ENCODE peak calls at places on chromosomes 1 and 21, in seven cellular contexts. One of them, this sample, is unnamed.

GRCh38 chr1:81463889-81464288 is 336.8 kb upstream of the ADGRL2 start:
- DNase-seq in adrenal gland: no peak
- DNase-seq in endothelial cell of umbilical vein: peak
- DNase-seq in brain microvascular endothelial cell: no peak
- DNase-seq in ascending aorta: no peak
- DNase-seq in astrocyte: no peak
- DNase-seq in lower lobe of right lung: no peak
- DNase-seq in this sample: no peak

GRCh38 chr1:155208656-155209372 is at the start of gene MTX1:
- DNase-seq in endothelial cell of umbilical vein: peak
- DNase-seq in brain microvascular endothelial cell: peak
- DNase-seq in lower lobe of right lung: peak
- DNase-seq in ascending aorta: peak
- DNase-seq in astrocyte: peak
- DNase-seq in adrenal gland: peak
- DNase-seq in this sample: peak

GRCh38 chr1:74010206-74010605 is 187.8 kb downstream of the LRRIQ3 start:
- DNase-seq in astrocyte: no peak
- DNase-seq in ascending aorta: no peak
- DNase-seq in brain microvascular endothelial cell: no peak
- DNase-seq in endothelial cell of umbilical vein: no peak
- DNase-seq in adrenal gland: no peak
- DNase-seq in lower lobe of right lung: no peak
- DNase-seq in this sample: no peak

GRCh38 chr1:69688178-69688577 is 120.5 kb downstream of the LRRC7 start:
- DNase-seq in brain microvascular endothelial cell: no peak
- DNase-seq in astrocyte: no peak
- DNase-seq in lower lobe of right lung: no peak
- DNase-seq in endothelial cell of umbilical vein: no peak
- DNase-seq in ascending aorta: no peak
- DNase-seq in adrenal gland: no peak
- DNase-seq in this sample: no peak

GRCh38 chr1:28983509-28984310 is 69.3 kb downstream of the EPB41 start:
- DNase-seq in brain microvascular endothelial cell: no peak
- DNase-seq in endothelial cell of umbilical vein: no peak
- DNase-seq in astrocyte: no peak
- DNase-seq in adrenal gland: peak
- DNase-seq in lower lobe of right lung: peak
- DNase-seq in ascending aorta: no peak
- DNase-seq in this sample: no peak

GRCh38 chr1:29120955-29121485 is 2.7 kb downstream of the TMEM200B start:
- DNase-seq in endothelial cell of umbilical vein: peak
- DNase-seq in astrocyte: no peak
- DNase-seq in brain microvascular endothelial cell: no peak
- DNase-seq in lower lobe of right lung: peak
- DNase-seq in ascending aorta: no peak
- DNase-seq in adrenal gland: peak
- DNase-seq in this sample: peak

GRCh38 chr1:21749859-21750468 is 33.0 kb downstream of the USP48 start:
- DNase-seq in adrenal gland: no peak
- DNase-seq in endothelial cell of umbilical vein: no peak
- DNase-seq in lower lobe of right lung: no peak
- DNase-seq in brain microvascular endothelial cell: no peak
- DNase-seq in astrocyte: no peak
- DNase-seq in ascending aorta: no peak
- DNase-seq in this sample: no peak

GRCh38 chr1:181135462-181135781 is 46.9 kb downstream of the IER5 start:
- DNase-seq in ascending aorta: no peak
- DNase-seq in lower lobe of right lung: no peak
- DNase-seq in astrocyte: no peak
- DNase-seq in adrenal gland: no peak
- DNase-seq in endothelial cell of umbilical vein: no peak
- DNase-seq in brain microvascular endothelial cell: peak
- DNase-seq in this sample: no peak

GRCh38 chr1:32239790-32240139 is 7.3 kb upstream of the FAM167B start:
- DNase-seq in lower lobe of right lung: no peak
- DNase-seq in adrenal gland: no peak
- DNase-seq in ascending aorta: no peak
- DNase-seq in brain microvascular endothelial cell: no peak
- DNase-seq in endothelial cell of umbilical vein: no peak
- DNase-seq in astrocyte: no peak
- DNase-seq in this sample: no peak

GRCh38 chr1:19670787-19671186 is 6.1 kb downstream of the HTR6 start:
- DNase-seq in ascending aorta: no peak
- DNase-seq in endothelial cell of umbilical vein: no peak
- DNase-seq in brain microvascular endothelial cell: no peak
- DNase-seq in astrocyte: no peak
- DNase-seq in adrenal gland: no peak
- DNase-seq in lower lobe of right lung: no peak
- DNase-seq in this sample: no peak

GRCh38 chr21:34968414-34969333 is 80.4 kb downstream of the RUNX1 start:
- DNase-seq in brain microvascular endothelial cell: no peak
- DNase-seq in ascending aorta: no peak
- DNase-seq in astrocyte: no peak
- DNase-seq in lower lobe of right lung: no peak
- DNase-seq in adrenal gland: no peak
- DNase-seq in endothelial cell of umbilical vein: no peak
- DNase-seq in this sample: no peak

GRCh38 chr1:8363764-8364301 is 45.9 kb downstream of the SLC45A1 start:
- DNase-seq in lower lobe of right lung: no peak
- DNase-seq in astrocyte: no peak
- DNase-seq in brain microvascular endothelial cell: no peak
- DNase-seq in ascending aorta: no peak
- DNase-seq in adrenal gland: no peak
- DNase-seq in endothelial cell of umbilical vein: no peak
- DNase-seq in this sample: no peak

GRCh38 chr1:15584489-15585363 is at the start of gene AGMAT:
- DNase-seq in brain microvascular endothelial cell: peak
- DNase-seq in endothelial cell of umbilical vein: peak
- DNase-seq in adrenal gland: peak
- DNase-seq in ascending aorta: no peak
- DNase-seq in astrocyte: no peak
- DNase-seq in lower lobe of right lung: peak
- DNase-seq in this sample: peak

GRCh38 chr1:228842094-228842775 is 107.0 kb downstream of the RHOU start:
- DNase-seq in endothelial cell of umbilical vein: peak
- DNase-seq in astrocyte: peak
- DNase-seq in adrenal gland: peak
- DNase-seq in brain microvascular endothelial cell: peak
- DNase-seq in ascending aorta: peak
- DNase-seq in lower lobe of right lung: no peak
- DNase-seq in this sample: peak

GRCh38 chr1:239898067-239898730 is 193.5 kb upstream of the FMN2 start:
- DNase-seq in lower lobe of right lung: peak
- DNase-seq in astrocyte: peak
- DNase-seq in adrenal gland: peak
- DNase-seq in ascending aorta: no peak
- DNase-seq in endothelial cell of umbilical vein: peak
- DNase-seq in brain microvascular endothelial cell: peak
- DNase-seq in this sample: peak
- H3K4me3 ChIP-seq in lower lobe of right lung: no peak
- H3K4me3 ChIP-seq in astrocyte: no peak
- H3K4me3 ChIP-seq in adrenal gland: no peak
- H3K4me3 ChIP-seq in ascending aorta: peak
- H3K4me3 ChIP-seq in endothelial cell of umbilical vein: no peak
- H3K4me3 ChIP-seq in brain microvascular endothelial cell: no peak
- H3K4me3 ChIP-seq in this sample: no peak

GRCh38 chr1:42163536-42164503 is 725 bp downstream of the GUCA2A start:
- DNase-seq in adrenal gland: no peak
- DNase-seq in endothelial cell of umbilical vein: no peak
- DNase-seq in astrocyte: no peak
- DNase-seq in ascending aorta: no peak
- DNase-seq in lower lobe of right lung: no peak
- DNase-seq in brain microvascular endothelial cell: no peak
- DNase-seq in this sample: no peak
- TF ChIP-seq CTCF in adrenal gland: no peak
- TF ChIP-seq CTCF in endothelial cell of umbilical vein: no peak
- TF ChIP-seq CTCF in astrocyte: no peak
- TF ChIP-seq CTCF in ascending aorta: no peak
- TF ChIP-seq CTCF in lower lobe of right lung: no peak
- TF ChIP-seq CTCF in brain microvascular endothelial cell: no peak
- TF ChIP-seq CTCF in this sample: no peak

GRCh38 chr1:184053881-184054280 is 2.4 kb downstream of the TSEN15 start:
- DNase-seq in adrenal gland: no peak
- DNase-seq in brain microvascular endothelial cell: no peak
- DNase-seq in lower lobe of right lung: no peak
- DNase-seq in ascending aorta: no peak
- DNase-seq in astrocyte: no peak
- DNase-seq in endothelial cell of umbilical vein: no peak
- DNase-seq in this sample: no peak
- H3K4me3 ChIP-seq in adrenal gland: no peak
- H3K4me3 ChIP-seq in brain microvascular endothelial cell: no peak
- H3K4me3 ChIP-seq in lower lobe of right lung: no peak
- H3K4me3 ChIP-seq in ascending aorta: no peak
- H3K4me3 ChIP-seq in astrocyte: no peak
- H3K4me3 ChIP-seq in endothelial cell of umbilical vein: no peak
- H3K4me3 ChIP-seq in this sample: no peak

DNA sequence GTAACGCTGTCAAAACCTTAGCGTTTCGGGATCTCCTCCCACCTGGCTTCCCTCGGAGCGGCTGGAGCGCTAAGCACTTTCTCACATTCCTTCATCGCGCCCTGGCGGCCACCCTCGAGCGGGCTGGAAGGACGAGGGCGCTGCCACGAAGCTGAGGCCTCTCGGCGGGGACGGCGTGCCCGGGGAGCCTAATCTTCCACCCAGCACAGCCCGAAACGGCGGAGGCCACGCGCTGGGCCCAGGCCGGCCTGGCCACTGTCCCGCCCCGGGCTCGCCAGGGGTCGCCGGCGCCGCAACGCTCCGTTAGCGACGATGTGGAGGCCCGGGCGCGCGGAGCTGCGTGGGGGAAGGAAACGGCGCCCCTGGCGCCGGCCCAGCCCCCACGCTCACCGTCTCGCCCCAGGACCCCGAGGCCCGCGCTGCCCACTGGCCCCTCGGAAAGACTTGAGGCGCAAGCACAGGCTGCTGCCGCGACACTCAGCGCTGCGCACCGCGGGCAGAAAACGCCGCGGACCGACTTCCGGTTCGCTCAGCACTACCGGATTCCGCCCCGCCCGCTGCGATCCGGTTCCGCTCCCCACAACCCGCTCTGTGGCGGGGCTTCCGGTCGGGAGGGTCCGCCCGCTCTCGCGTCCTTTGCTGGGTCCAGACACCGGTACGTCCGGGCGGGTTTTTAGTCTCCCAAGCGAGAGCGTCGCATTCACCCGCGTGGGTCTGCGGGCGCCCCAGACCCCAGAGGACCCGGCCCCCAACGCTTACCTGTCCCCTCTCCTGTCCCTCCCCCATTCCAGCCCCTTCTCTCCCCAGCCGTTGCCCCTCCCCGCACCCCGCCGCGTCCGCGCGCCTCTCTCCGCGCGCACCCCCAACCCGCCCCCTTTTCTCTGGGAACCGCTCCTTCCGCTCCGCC is at the start of gene YBEY:
- DNase-seq in ascending aorta: peak
- DNase-seq in astrocyte: peak
- DNase-seq in brain microvascular endothelial cell: peak
- DNase-seq in adrenal gland: peak
- DNase-seq in lower lobe of right lung: peak
- DNase-seq in endothelial cell of umbilical vein: peak
- DNase-seq in this sample: peak
- TF ChIP-seq CTCF in ascending aorta: peak
- TF ChIP-seq CTCF in astrocyte: no peak
- TF ChIP-seq CTCF in brain microvascular endothelial cell: peak
- TF ChIP-seq CTCF in adrenal gland: no peak
- TF ChIP-seq CTCF in lower lobe of right lung: peak
- TF ChIP-seq CTCF in endothelial cell of umbilical vein: peak
- TF ChIP-seq CTCF in this sample: peak

GRCh38 chr1:197399691-197400521 is 131.9 kb downstream of the CRB1 start:
- DNase-seq in lower lobe of right lung: no peak
- DNase-seq in ascending aorta: no peak
- DNase-seq in astrocyte: peak
- DNase-seq in endothelial cell of umbilical vein: peak
- DNase-seq in brain microvascular endothelial cell: peak
- DNase-seq in adrenal gland: peak
- DNase-seq in this sample: peak
- H3K4me3 ChIP-seq in lower lobe of right lung: no peak
- H3K4me3 ChIP-seq in ascending aorta: no peak
- H3K4me3 ChIP-seq in astrocyte: no peak
- H3K4me3 ChIP-seq in endothelial cell of umbilical vein: no peak
- H3K4me3 ChIP-seq in brain microvascular endothelial cell: no peak
- H3K4me3 ChIP-seq in adrenal gland: no peak
- H3K4me3 ChIP-seq in this sample: no peak

GRCh38 chr1:207860531-207860930 is 50.4 kb downstream of the CD34 start:
- DNase-seq in astrocyte: no peak
- DNase-seq in endothelial cell of umbilical vein: no peak
- DNase-seq in lower lobe of right lung: no peak
- DNase-seq in ascending aorta: no peak
- DNase-seq in brain microvascular endothelial cell: no peak
- DNase-seq in adrenal gland: peak
- DNase-seq in this sample: no peak

GRCh38 chr1:207861442-207862177 is 49.3 kb downstream of the CD34 start:
- DNase-seq in adrenal gland: peak
- DNase-seq in lower lobe of right lung: no peak
- DNase-seq in astrocyte: peak
- DNase-seq in endothelial cell of umbilical vein: no peak
- DNase-seq in brain microvascular endothelial cell: no peak
- DNase-seq in ascending aorta: no peak
- DNase-seq in this sample: no peak

GRCh38 chr1:207858806-207859205 is 52.1 kb downstream of the CD34 start:
- DNase-seq in adrenal gland: peak
- DNase-seq in ascending aorta: no peak
- DNase-seq in astrocyte: no peak
- DNase-seq in brain microvascular endothelial cell: peak
- DNase-seq in endothelial cell of umbilical vein: peak
- DNase-seq in lower lobe of right lung: no peak
- DNase-seq in this sample: peak

GRCh38 chr1:207863893-207864535 is 46.9 kb downstream of the CD34 start:
- DNase-seq in lower lobe of right lung: no peak
- DNase-seq in brain microvascular endothelial cell: no peak
- DNase-seq in astrocyte: no peak
- DNase-seq in ascending aorta: no peak
- DNase-seq in endothelial cell of umbilical vein: peak
- DNase-seq in adrenal gland: peak
- DNase-seq in this sample: no peak

DNA sequence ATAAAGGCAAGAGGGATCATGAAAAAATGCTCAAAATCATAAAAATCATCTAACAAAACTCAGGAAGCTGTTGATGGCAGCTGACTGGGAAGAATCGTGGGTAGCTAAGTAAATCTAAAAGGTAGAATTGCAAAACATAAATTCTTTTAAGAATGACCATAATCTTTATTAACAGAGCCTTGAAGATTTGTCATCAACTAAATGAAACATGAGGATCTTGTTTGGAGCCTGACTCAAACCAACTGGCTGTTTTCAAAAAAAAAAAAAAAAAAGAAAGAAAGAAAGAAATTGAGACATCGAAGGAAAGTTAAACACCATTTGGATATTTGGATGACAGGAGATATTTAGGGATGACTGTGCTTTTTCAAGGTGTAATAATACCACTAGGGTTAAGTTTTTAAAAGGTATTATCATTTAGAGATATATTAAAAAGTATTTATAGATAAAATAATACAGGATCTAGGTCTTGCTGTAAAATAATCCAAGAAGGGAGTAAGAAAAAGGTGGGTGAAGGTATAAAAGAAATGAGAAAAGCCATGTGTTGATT is 48.6 kb downstream of the CD34 start:
- DNase-seq in endothelial cell of umbilical vein: no peak
- DNase-seq in adrenal gland: no peak
- DNase-seq in lower lobe of right lung: no peak
- DNase-seq in brain microvascular endothelial cell: no peak
- DNase-seq in astrocyte: no peak
- DNase-seq in ascending aorta: no peak
- DNase-seq in this sample: no peak
- TF ChIP-seq CTCF in endothelial cell of umbilical vein: no peak
- TF ChIP-seq CTCF in adrenal gland: no peak
- TF ChIP-seq CTCF in lower lobe of right lung: no peak
- TF ChIP-seq CTCF in brain microvascular endothelial cell: no peak
- TF ChIP-seq CTCF in astrocyte: no peak
- TF ChIP-seq CTCF in ascending aorta: no peak
- TF ChIP-seq CTCF in this sample: no peak

This sample was measured in fibroblast of pulmonary artery.